ENCODE peak calls at places on chromosomes 2 and 18, in ten cellular contexts. G, I, Q, X, R, Y, C, T, W and N are unnamed samples.

GRCh38 chr2:28269019-28269784 is 123.5 kb upstream of the FOSL2 start:
- DNase-seq in G (no peak), I (no peak), Q (no peak), X (no peak), R (no peak), Y (no peak), C (no peak), T (peak; percentile 72), W (no peak), N (no peak)

GRCh38 chr2:2981000-2981399 is 396.6 kb downstream of the EIPR1 start:
- DNase-seq in G (no peak), I (no peak), Q (no peak), X (no peak), R (no peak), Y (no peak), C (no peak), T (no peak), W (no peak), N (no peak)

GRCh38 chr2:165560377-165560988 is 91.0 kb downstream of the CSRNP3 start:
- DNase-seq in G (no peak), I (no peak), Q (no peak), X (no peak), R (no peak), Y (no peak), C (no peak), T (no peak), W (no peak), N (no peak)

GRCh38 chr2:157572725-157573124 is 55.9 kb downstream of the ACVR1C start:
- DNase-seq in G (no peak), I (no peak), Q (no peak), X (no peak), R (no peak), Y (peak; percentile 26), C (peak; percentile 70), T (peak; percentile 6), W (no peak), N (peak; percentile 22)

GRCh38 chr18:5895300-5895885 is at the start of gene TMEM200C:
- DNase-seq in G (no peak), I (no peak), Q (peak; percentile 18), X (no peak), R (no peak), Y (peak; percentile 2), C (no peak), T (no peak), W (no peak), N (peak; percentile 82)

GRCh38 chr2:67145851-67146250 is 251.3 kb upstream of the ETAA1 start:
- DNase-seq in G (no peak), I (no peak), Q (no peak), X (no peak), R (no peak), Y (no peak), C (no peak), T (no peak), W (no peak), N (no peak)

GRCh38 chr2:236178921-236179652 is 10.9 kb upstream of the GBX2 start:
- DNase-seq in G (no peak), I (no peak), Q (no peak), X (no peak), R (no peak), Y (no peak), C (no peak), T (no peak), W (no peak), N (peak; percentile 40)

GRCh38 chr2:37795456-37795855 is 124.0 kb upstream of the CDC42EP3 start:
- DNase-seq in G (no peak), I (no peak), Q (no peak), X (no peak), R (no peak), Y (no peak), C (no peak), T (no peak), W (no peak), N (no peak)

DNA sequence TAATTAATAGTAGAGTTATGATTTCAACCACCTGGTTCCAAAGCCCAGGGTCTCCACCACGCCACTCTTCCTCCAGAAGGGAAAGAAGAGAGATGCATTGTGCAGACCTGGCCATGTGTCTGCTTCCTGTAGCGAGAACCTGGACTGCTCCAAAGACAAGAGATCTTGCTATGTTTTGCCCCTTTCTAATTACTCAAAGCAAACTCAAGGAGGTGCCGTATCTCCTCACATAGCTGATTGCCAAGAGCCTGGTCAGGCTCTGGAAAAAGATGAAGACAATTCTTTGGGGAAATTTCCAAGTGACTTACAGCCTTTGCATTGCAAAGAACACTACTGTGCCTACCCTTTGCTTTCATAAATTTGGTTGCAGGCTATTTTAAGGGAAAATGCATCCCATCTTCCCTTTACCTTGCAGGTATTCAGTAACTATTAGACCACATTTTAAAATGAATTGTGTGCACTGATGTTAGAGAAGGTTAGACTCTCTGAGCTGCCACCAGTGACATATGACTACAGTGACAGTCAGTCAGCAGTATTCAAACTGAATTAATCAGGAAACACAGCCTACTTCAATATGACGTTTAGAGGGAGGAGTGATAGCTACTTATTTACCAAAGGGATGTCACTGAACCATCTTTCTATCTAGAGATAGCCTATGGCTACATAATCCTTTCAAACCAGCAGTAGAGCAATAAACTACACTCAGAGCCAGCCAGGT is 842.1 kb upstream of the FANCL start:
- DNase-seq in G (no peak), I (no peak), Q (no peak), X (no peak), R (no peak), Y (no peak), C (no peak), T (no peak), W (no peak), N (no peak)
- TF ChIP-seq CTCF in G (no peak), I (no peak), Q (no peak), X (no peak), R (no peak), Y (no peak), C (no peak), T (no peak), W (no peak), N (no peak)

GRCh38 chr2:96527052-96527964 is 9.2 kb upstream of the ARID5A start:
- DNase-seq in G (no peak), I (no peak), Q (no peak), X (no peak), R (peak; percentile 19), Y (peak; percentile 66), C (no peak), T (no peak), W (no peak), N (peak; percentile 87)
- TF ChIP-seq CTCF in G (peak; percentile 15), I (no peak), Q (peak; percentile 51), X (peak; percentile 44), R (peak; percentile 20), Y (peak; percentile 50), C (no peak), T (no peak), W (no peak), N (no peak)

GRCh38 chr2:211942153-211942552 is 596.4 kb downstream of the ERBB4 start:
- DNase-seq in G (no peak), I (no peak), Q (no peak), X (no peak), R (no peak), Y (no peak), C (no peak), T (no peak), W (no peak), N (no peak)

GRCh38 chr2:211948932-211949331 is 589.7 kb downstream of the ERBB4 start:
- DNase-seq in G (no peak), I (no peak), Q (no peak), X (no peak), R (no peak), Y (no peak), C (no peak), T (no peak), W (no peak), N (no peak)

GRCh38 chr2:211941359-211941758 is 597.2 kb downstream of the ERBB4 start:
- DNase-seq in G (no peak), I (no peak), Q (no peak), X (no peak), R (no peak), Y (no peak), C (no peak), T (no peak), W (no peak), N (no peak)

GRCh38 chr2:211946960-211947359 is 591.6 kb downstream of the ERBB4 start:
- DNase-seq in G (no peak), I (no peak), Q (no peak), X (no peak), R (no peak), Y (no peak), C (no peak), T (no peak), W (no peak), N (no peak)

DNA sequence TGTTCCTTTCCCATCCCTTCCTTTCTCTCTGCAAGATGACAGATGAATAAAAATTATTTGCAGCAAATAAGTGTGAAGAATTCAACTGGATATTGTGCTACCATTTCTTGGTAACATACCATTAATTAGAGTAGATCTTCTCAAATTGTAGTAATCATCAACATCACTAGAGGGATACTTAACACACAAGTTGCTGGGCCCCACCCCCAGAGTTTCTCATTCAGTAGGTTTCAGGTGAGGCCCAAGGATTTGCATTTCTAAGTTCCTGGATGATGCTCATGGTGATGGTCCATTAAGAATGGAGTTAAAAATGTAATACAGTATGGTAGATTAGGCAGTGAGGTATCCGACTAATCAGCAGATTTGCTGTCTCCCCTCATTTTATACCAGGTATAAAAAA is 594.0 kb downstream of the ERBB4 start:
- DNase-seq in G (no peak), I (no peak), Q (no peak), X (no peak), R (no peak), Y (no peak), C (peak; percentile 19), T (no peak), W (no peak), N (no peak)
- TF ChIP-seq CTCF in G (no peak), I (no peak), Q (no peak), X (no peak), R (no peak), Y (no peak), C (peak; percentile 40), T (no peak), W (no peak), N (no peak)

GRCh38 chr2:88691339-88692183 is at the start of gene RPIA:
- DNase-seq in G (peak; percentile 99), I (peak; percentile 96), Q (peak; percentile 99), X (peak; percentile 96), R (peak; percentile 99), Y (peak; percentile 98), C (peak; percentile 99), T (peak; percentile 94), W (peak; percentile 94), N (peak; percentile 97)

GRCh38 chr2:88694015-88694414 is 2.5 kb downstream of the RPIA start:
- DNase-seq in G (no peak), I (no peak), Q (no peak), X (no peak), R (no peak), Y (no peak), C (no peak), T (no peak), W (no peak), N (no peak)

GRCh38 chr2:88687384-88687783 is 4.1 kb upstream of the RPIA start:
- DNase-seq in G (no peak), I (no peak), Q (no peak), X (no peak), R (no peak), Y (no peak), C (no peak), T (no peak), W (no peak), N (no peak)

GRCh38 chr2:88692187-88692586 is 714 bp downstream of the RPIA start:
- DNase-seq in G (no peak), I (no peak), Q (no peak), X (no peak), R (peak; percentile 29), Y (peak; percentile 35), C (peak; percentile 69), T (peak; percentile 35), W (no peak), N (peak; percentile 39)

DNA sequence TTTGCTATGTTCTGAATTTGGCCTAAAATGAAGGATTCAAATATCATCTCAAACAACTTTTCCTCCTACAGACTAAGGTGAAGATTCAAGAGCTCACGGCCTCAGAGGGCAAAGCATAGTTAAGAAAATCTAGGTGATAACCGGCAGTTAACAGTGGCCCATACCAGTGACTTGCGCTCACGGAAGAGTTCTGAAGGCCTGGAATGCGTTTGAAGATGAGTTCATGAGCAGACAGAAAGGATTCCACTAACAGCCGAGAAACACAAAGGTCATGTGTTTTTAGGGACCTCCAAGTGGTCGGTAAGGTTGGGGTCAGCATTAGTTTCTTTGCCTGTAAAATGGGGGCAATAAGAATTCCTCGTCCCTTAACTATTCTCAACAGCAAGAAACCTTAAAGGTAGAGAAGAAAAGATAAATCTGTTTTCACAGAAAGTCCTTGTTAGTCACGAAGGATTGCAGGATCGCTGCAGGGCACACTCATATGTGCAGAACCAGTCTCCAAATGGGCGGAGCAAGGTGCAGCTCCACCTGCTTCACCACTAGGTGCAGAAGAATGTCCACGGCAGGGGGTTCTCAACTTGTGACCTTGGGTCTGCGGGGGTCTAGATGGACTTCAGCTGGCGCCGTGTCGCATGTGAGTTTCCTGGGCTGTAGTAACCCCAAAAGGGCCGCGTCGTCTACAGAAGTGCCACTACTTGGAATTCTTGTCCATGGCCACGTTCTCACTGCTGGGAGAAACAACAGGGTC is 708 bp upstream of the RPIA start:
- DNase-seq in G (peak; percentile 74), I (no peak), Q (peak; percentile 25), X (no peak), R (peak; percentile 62), Y (peak; percentile 68), C (peak; percentile 69), T (peak; percentile 49), W (no peak), N (peak; percentile 38)
- TF ChIP-seq CTCF in G (no peak), I (no peak), Q (no peak), X (peak; percentile 15), R (no peak), Y (peak; percentile 45), C (peak; percentile 36), T (no peak), W (no peak), N (no peak)